ENCODE peak calls at places on chromosomes 2 and 18, in four cellular contexts. B, A, S and O are unnamed samples.

GRCh38 chr2:231688616-231689508 is 19.5 kb upstream of the PTMA start:
- DNase-seq in A (no peak), S (no peak), B (no peak), O (no peak)

GRCh38 chr2:1010373-1011017 is 59.8 kb downstream of the SNTG2 start:
- DNase-seq in A (no peak), B (no peak), S (no peak), O (no peak)

GRCh38 chr18:42053188-42053781 is 98.3 kb downstream of the PIK3C3 start:
- DNase-seq in A (peak), S (peak), B (no peak), O (no peak)

GRCh38 chr2:159549234-159549633 is 67.1 kb downstream of the BAZ2B start:
- DNase-seq in B (no peak), A (no peak), S (no peak), O (no peak)

GRCh38 chr2:202754936-202755335 is 116.6 kb downstream of the ICA1L start:
- DNase-seq in B (no peak), S (no peak), A (no peak), O (no peak)

GRCh38 chr2:165239230-165239629 is at the start of gene SCN2A:
- DNase-seq in S (peak), B (no peak), A (peak), O (peak)

GRCh38 chr2:74072542-74072941 is 75.2 kb downstream of the BOLA3 start:
- DNase-seq in B (no peak), S (no peak), A (no peak), O (no peak)

GRCh38 chr2:38835015-38835601 is 40.6 kb downstream of the DHX57 start:
- DNase-seq in A (peak), S (peak), B (no peak), O (no peak)

GRCh38 chr2:187541086-187542085 is 12.8 kb downstream of the TFPI start:
- DNase-seq in S (peak), B (no peak), A (no peak), O (no peak)

GRCh38 chr18:77081387-77081773 is 51.2 kb downstream of the MBP start:
- DNase-seq in A (no peak), B (no peak), S (no peak), O (no peak)

GRCh38 chr2:112767693-112768380 is 3.4 kb upstream of the CKAP2L start:
- DNase-seq in B (no peak), A (no peak), S (no peak), O (no peak)

GRCh38 chr2:112941753-112942653 is 31.0 kb downstream of the IL37 start:
- DNase-seq in A (peak), S (peak), B (peak), O (peak)

GRCh38 chr18:48756511-48757226 is 194.1 kb downstream of the SMAD7 start:
- DNase-seq in S (no peak), A (no peak), B (no peak), O (no peak)

GRCh38 chr2:241584446-241584845 is 25.9 kb downstream of the BOK start:
- DNase-seq in S (no peak), B (no peak), A (peak), O (peak)

GRCh38 chr2:31080361-31080760 is 57.9 kb downstream of the GALNT14 start:
- DNase-seq in S (no peak), B (no peak), A (no peak), O (no peak)

GRCh38 chr2:134762508-134762907 is 43.7 kb upstream of the TMEM163 start:
- DNase-seq in A (no peak), S (no peak), B (no peak), O (no peak)

GRCh38 chr2:32666704-32667103 is 38.9 kb downstream of the TTC27 start:
- DNase-seq in A (no peak), B (no peak), S (no peak), O (no peak)

DNA sequence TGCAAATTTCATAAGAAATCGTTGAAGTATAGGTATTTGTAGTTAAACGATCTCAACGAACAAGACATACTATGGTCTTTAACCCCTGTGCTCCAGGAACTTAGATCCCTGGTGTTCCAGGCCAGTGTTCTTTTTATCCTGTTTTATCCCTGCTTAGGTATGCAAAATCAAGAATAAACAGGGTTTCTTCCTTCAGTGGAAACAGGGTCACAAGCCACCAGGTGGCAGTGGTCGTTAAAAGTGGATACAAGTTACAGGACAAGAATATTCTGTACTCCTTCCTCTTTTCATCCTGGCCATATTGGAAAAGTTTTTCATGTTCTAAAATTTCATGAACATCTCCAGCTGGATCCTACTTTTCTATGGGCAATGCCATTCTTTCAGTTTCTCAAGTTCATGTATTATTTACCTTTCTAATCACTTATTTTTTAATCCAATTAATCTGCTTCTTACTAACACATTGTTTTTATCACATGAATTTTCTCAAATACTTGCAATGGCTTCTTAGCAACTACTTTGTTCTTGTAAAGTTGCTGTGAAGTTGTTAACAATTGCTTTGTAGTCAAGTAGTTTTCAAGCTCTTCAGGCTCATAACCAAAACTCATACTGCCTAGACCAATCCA is 16.4 kb upstream of the HNMT start:
- DNase-seq in A (peak), B (no peak), S (peak), O (peak)
- TF ChIP-seq MAX in A (no peak), B (no peak), S (no peak), O (no peak)

GRCh38 chr2:15038373-15039364 is 406.2 kb downstream of the LRATD1 start:
- DNase-seq in A (no peak), B (no peak), S (no peak), O (no peak)
- H3K27ac ChIP-seq in A (no peak), B (no peak), S (no peak), O (no peak)

GRCh38 chr2:67840460-67841068 is 222.2 kb downstream of the C1D start:
- DNase-seq in A (peak), B (peak), S (peak), O (peak)

GRCh38 chr2:67839668-67840067 is 223.1 kb downstream of the C1D start:
- DNase-seq in B (no peak), A (no peak), S (no peak), O (no peak)

GRCh38 chr2:67836861-67837260 is 225.9 kb downstream of the C1D start:
- DNase-seq in B (no peak), A (no peak), S (no peak), O (no peak)

GRCh38 chr2:67838205-67838604 is 224.6 kb downstream of the C1D start:
- DNase-seq in S (no peak), A (no peak), B (no peak), O (no peak)

DNA sequence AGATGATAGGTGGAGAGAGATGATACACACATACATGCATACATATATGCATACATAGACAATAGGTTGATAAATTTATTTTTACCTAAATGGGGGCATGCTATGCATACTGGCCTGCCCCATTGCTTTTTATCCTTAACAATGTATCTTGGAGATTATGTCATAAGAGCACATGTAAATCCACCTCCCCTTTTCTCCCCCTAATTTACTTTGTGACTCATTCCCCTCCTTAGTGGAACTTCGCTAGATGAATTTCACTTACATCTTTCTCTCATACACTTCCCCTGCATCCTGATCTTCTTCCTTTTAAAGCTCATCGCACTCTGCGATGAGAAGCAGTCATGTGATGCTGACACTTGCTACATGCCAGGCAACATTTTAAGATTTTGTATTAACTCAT is 223.6 kb downstream of the C1D start:
- DNase-seq in B (no peak), A (no peak), S (no peak), O (no peak)
- TF ChIP-seq MAFK in B (no peak), A (no peak), S (no peak), O (no peak)

DNA sequence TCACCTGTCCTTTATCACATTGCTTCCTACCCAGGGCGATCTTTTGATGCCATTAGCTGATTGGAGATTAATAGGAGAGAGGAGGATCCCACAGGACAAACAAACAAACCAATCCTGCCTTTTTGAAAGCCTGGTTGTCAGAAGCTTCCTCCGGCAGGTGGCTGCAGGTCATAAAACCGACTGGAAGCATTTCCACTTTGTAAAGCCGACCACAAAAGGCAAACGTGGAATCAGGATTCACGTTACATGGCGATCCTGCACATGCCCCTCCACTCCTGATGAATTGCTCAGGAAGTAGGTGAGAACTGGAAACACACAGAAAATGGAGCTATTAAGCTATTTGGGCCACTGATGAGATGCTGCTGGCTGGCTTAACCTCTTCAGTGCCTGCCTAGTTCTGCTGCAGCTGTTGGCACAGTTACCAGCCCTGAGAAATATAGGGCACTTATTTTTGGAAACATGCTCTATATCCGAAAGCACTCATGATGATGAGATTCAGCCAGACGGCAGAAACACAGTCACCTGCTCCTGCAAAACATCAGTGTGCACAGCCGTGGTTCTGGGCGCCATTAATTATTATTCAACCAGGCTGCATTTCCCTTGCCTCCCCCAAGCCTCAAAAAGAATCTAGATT is 110.3 kb upstream of the ST6GAL2 start:
- DNase-seq in B (no peak), A (no peak), S (no peak), O (no peak)
- TF ChIP-seq MAX in B (no peak), A (no peak), S (no peak), O (no peak)

GRCh38 chr2:181849601-181850000 is 41.9 kb upstream of the ITPRID2 start:
- DNase-seq in S (no peak), B (no peak), A (no peak), O (no peak)
- H3K27ac ChIP-seq in S (no peak), B (no peak), A (no peak), O (no peak)